ENCODE peak calls at places on chromosomes 2 and 18, in nine cellular contexts. T, C, H, P, G, X, B, D and Y are unnamed samples.

GRCh38 chr2:47058061-47058931 is 96.8 kb downstream of the STPG4 start:
- DNase-seq in G (no peak), H (no peak), B (peak; percentile 84), P (no peak), D (peak; percentile 54), T (no peak), C (peak; percentile 72), X (no peak), Y (no peak)

GRCh38 chr2:229596796-229597195 is 117.6 kb downstream of the DNER start:
- DNase-seq in T (no peak), P (no peak), H (no peak), C (no peak), G (no peak), X (no peak), B (no peak), D (no peak), Y (no peak)

GRCh38 chr2:71923143-71923525 is 224.5 kb downstream of the CYP26B1 start:
- DNase-seq in P (no peak), D (no peak), X (no peak), H (no peak), G (no peak), T (no peak), B (peak; percentile 47), C (no peak), Y (no peak)

GRCh38 chr18:11260963-11261441 is 111.6 kb upstream of the PIEZO2 start:
- DNase-seq in G (no peak), C (no peak), X (no peak), B (no peak), H (no peak), D (no peak), T (no peak), P (peak; percentile 88), Y (no peak)

GRCh38 chr2:13652531-13653313 is 936.0 kb downstream of the TRIB2 start:
- DNase-seq in H (no peak), P (no peak), D (no peak), B (peak; percentile 43), X (no peak), G (peak; percentile 75), C (peak; percentile 73), T (no peak), Y (no peak)

GRCh38 chr18:2709316-2709715 is 53.8 kb downstream of the SMCHD1 start:
- DNase-seq in B (no peak), T (no peak), H (no peak), C (no peak), P (no peak), G (no peak), X (no peak), D (no peak), Y (no peak)

GRCh38 chr18:35642802-35643201 is 61.3 kb downstream of the GALNT1 start:
- DNase-seq in P (no peak), B (no peak), D (no peak), G (no peak), C (peak; percentile 7), H (no peak), T (no peak), X (no peak), Y (no peak)

GRCh38 chr2:41935806-41936205 is 112.0 kb upstream of the PKDCC start:
- DNase-seq in B (no peak), H (no peak), P (no peak), T (no peak), X (no peak), G (no peak), C (no peak), D (no peak), Y (no peak)

GRCh38 chr2:126981476-126981875 is 82.8 kb downstream of the TEX51 start:
- DNase-seq in T (no peak), P (no peak), X (no peak), G (no peak), D (no peak), C (no peak), H (no peak), B (no peak), Y (no peak)

GRCh38 chr18:46856975-46857374 is 60.3 kb downstream of the PIAS2 start:
- DNase-seq in C (no peak), D (no peak), B (no peak), T (no peak), X (no peak), P (no peak), G (no peak), H (no peak), Y (no peak)

GRCh38 chr2:205680067-205680466 is 2.2 kb upstream of the NRP2 start:
- DNase-seq in X (peak; percentile 90), H (no peak), P (peak; percentile 94), T (no peak), G (peak; percentile 77), D (peak; percentile 53), B (peak; percentile 90), C (peak; percentile 92), Y (peak; percentile 86)

GRCh38 chr18:56983275-56983992 is 163.5 kb upstream of the BOD1L2 start:
- DNase-seq in C (peak; percentile 8), X (no peak), T (no peak), P (no peak), D (no peak), G (no peak), H (no peak), B (no peak), Y (no peak)

GRCh38 chr2:10435427-10436204 is 12.5 kb downstream of the ODC1 start:
- DNase-seq in T (peak; percentile 82), C (no peak), X (no peak), D (no peak), H (no peak), B (no peak), G (no peak), P (no peak), Y (no peak)

GRCh38 chr2:231701456-231702373 is 6.6 kb upstream of the PTMA start:
- DNase-seq in H (no peak), B (peak; percentile 20), D (no peak), P (peak; percentile 2), X (no peak), C (peak; percentile 57), G (peak; percentile 93), T (no peak), Y (no peak)

GRCh38 chr18:12772111-12772510 is 69.3 kb downstream of the PSMG2 start:
- DNase-seq in T (no peak), G (no peak), B (no peak), P (no peak), C (no peak), D (no peak), X (no peak), H (peak; percentile 25), Y (no peak)

GRCh38 chr18:12769136-12769535 is 66.3 kb downstream of the PSMG2 start:
- DNase-seq in B (no peak), G (no peak), P (no peak), X (no peak), H (peak; percentile 55), D (no peak), T (no peak), C (no peak), Y (no peak)

GRCh38 chr18:12768622-12769021 is 65.8 kb downstream of the PSMG2 start:
- DNase-seq in T (no peak), D (no peak), C (peak; percentile 50), X (no peak), H (peak; percentile 43), B (peak; percentile 42), P (no peak), G (peak; percentile 25), Y (no peak)

GRCh38 chr18:12769644-12770440 is 67.0 kb downstream of the PSMG2 start:
- DNase-seq in G (no peak), P (no peak), H (no peak), B (no peak), X (no peak), D (no peak), C (peak; percentile 46), T (no peak), Y (no peak)

GRCh38 chr18:12770469-12771219 is 67.8 kb downstream of the PSMG2 start:
- DNase-seq in T (peak; percentile 13), H (no peak), B (no peak), X (peak; percentile 65), G (no peak), D (no peak), P (no peak), C (no peak), Y (no peak)
- H3K4me1 ChIP-seq in T (no peaks in the 10 kb centered on the region), H (no peaks in the 10 kb centered on the region), B (no peaks in the 10 kb centered on the region), X (peaks cover 11% of the 10 kb centered on the region), G (peaks cover 4% of the 10 kb centered on the region), D (no peaks in the 10 kb centered on the region), P (no peaks in the 10 kb centered on the region), C (peaks cover 3% of the 10 kb centered on the region), Y (no peaks in the 10 kb centered on the region)

DNA sequence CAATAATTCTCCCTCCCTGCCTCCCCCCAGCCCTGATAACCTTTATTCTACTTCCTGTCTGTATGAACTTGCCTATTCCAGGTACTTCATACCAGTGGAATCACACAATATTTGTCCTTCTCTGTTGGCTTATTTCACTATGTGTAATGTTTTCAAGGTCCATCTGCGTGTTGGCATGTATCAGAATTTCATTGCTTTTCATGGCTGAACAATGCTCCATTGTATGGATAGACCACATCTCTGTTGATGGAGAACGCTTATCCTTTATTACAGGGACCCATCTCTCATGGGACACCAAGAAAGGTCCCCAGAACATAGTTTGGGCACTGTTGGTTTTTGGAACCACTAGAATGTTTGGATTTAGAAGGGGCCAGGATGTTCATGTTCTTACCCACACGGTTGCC is 40.2 kb downstream of the ATOH8 start:
- DNase-seq in B (no peak), G (no peak), T (no peak), X (no peak), H (no peak), P (no peak), C (no peak), D (no peak), Y (no peak)
- H3K4me1 ChIP-seq in B (peaks cover 59% of the 10 kb centered on the region), G (peaks cover 12% of the 10 kb centered on the region), T (peaks cover 9% of the 10 kb centered on the region), X (no peaks in the 10 kb centered on the region), H (peaks cover 68% of the 10 kb centered on the region), P (peaks cover 13% of the 10 kb centered on the region), C (peaks cover 42% of the 10 kb centered on the region), D (peaks cover 31% of the 10 kb centered on the region), Y (no peaks in the 10 kb centered on the region)

GRCh38 chr2:106282816-106283215 is 88.7 kb upstream of the UXS1 start:
- DNase-seq in C (no peak), X (no peak), G (no peak), D (no peak), B (no peak), P (peak; percentile 24), H (no peak), T (no peak), Y (no peak)
- H3K4me1 ChIP-seq in C (no peaks in the 10 kb centered on the region), X (no peaks in the 10 kb centered on the region), G (no peaks in the 10 kb centered on the region), D (no peaks in the 10 kb centered on the region), B (no peaks in the 10 kb centered on the region), P (no peaks in the 10 kb centered on the region), H (no peaks in the 10 kb centered on the region), T (peaks cover 4% of the 10 kb centered on the region), Y (no peaks in the 10 kb centered on the region)

DNA sequence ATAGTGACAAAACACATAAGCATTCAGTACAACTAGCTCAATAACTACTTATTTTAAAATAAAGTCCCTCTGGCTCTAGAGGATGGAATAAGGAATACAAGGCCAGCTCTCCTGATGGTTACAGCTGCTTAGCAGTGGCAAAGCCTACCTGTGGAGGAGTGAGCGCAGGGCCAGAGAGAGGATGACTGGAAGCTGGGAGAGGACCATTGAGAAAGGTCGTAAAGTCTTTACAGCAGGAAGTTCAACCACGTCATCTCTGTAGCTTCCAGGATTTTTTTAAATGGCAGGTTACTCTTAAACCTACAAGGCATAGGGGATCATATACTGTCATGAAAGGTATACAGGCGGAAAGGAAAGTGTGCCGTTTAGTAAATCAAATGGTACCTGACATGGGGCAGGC is 26.3 kb downstream of the ANXA4 start:
- DNase-seq in C (no peak), X (no peak), G (no peak), T (no peak), P (no peak), H (no peak), D (peak; percentile 18), B (no peak), Y (no peak)
- H3K4me1 ChIP-seq in C (peaks cover 20% of the 10 kb centered on the region), X (peaks cover 11% of the 10 kb centered on the region), G (peaks cover 57% of the 10 kb centered on the region), T (peaks cover 4% of the 10 kb centered on the region), P (no peaks in the 10 kb centered on the region), H (peaks cover 94% of the 10 kb centered on the region), D (peaks cover 97% of the 10 kb centered on the region), B (peaks cover 55% of the 10 kb centered on the region), Y (no peaks in the 10 kb centered on the region)